ENCODE peak calls at places on chromosomes 5 and 9, in nine cellular contexts. M is NCI-H1092; Z is CD4-positive, alpha-beta T cell; B is ACHN; Q is cardiac fibroblast; P is posterior vena cava; V is BJ; J is M059J; K is IMR-90. D is an unnamed sample.

GRCh38 chr9:33209394-33209793 is 30.6 kb upstream of the SPINK4 start:
- DNase-seq in Z (no peak), B (no peak), Q (no peak), J (no peak), M (no peak), K (no peak), V (no peak), P (no peak), D (no peak)

GRCh38 chr5:175282611-175283225 is 161.3 kb downstream of the DRD1 start:
- DNase-seq in K (no peak), M (no peak), J (peak; percentile 55), Q (no peak), B (no peak), P (no peak), Z (no peak), V (no peak), D (no peak)

GRCh38 chr9:88791105-88791805 is 200.0 kb upstream of the S1PR3 start:
- DNase-seq in M (no peak), Z (no peak), P (no peak), V (peak; percentile 89), J (peak; percentile 38), Q (peak; percentile 92), B (no peak), K (peak; percentile 92), D (no peak)

GRCh38 chr5:106680330-106680729 is 990.4 kb downstream of the EFNA5 start:
- DNase-seq in P (no peak), Z (no peak), B (no peak), K (no peak), J (peak; percentile 14), V (no peak), Q (peak; percentile 7), M (no peak), D (no peak)

GRCh38 chr9:104009853-104010252 is 84.3 kb upstream of the SMC2 start:
- DNase-seq in Q (peak; percentile 44), V (no peak), Z (no peak), K (no peak), M (peak; percentile 5), B (no peak), J (peak; percentile 60), P (no peak), D (no peak)

GRCh38 chr9:35728041-35728971 is 3.7 kb downstream of the TLN1 start:
- DNase-seq in Z (peak; percentile 19), V (peak; percentile 65), K (peak; percentile 90), J (peak; percentile 93), B (peak; percentile 83), M (no peak), P (peak; percentile 93), Q (peak; percentile 94), D (no peak)

GRCh38 chr5:171838066-171838465 is 52.4 kb downstream of the SMIM23 start:
- DNase-seq in B (no peak), Q (no peak), Z (no peak), P (no peak), M (no peak), J (no peak), K (no peak), V (no peak), D (no peak)

GRCh38 chr9:114606597-114607207 is 4.4 kb upstream of the TMEM268 start:
- DNase-seq in J (peak; percentile 72), V (no peak), M (no peak), P (peak; percentile 76), Q (peak; percentile 84), B (no peak), K (peak; percentile 78), Z (no peak), D (no peak)

GRCh38 chr5:73417307-73418035 is 31.1 kb downstream of the FOXD1 start:
- DNase-seq in M (peak; percentile 36), Z (no peak), K (peak; percentile 75), Q (no peak), J (peak; percentile 76), B (no peak), V (no peak), P (no peak), D (no peak)

GRCh38 chr9:126151671-126152050 is 175.0 kb upstream of the MVB12B start:
- DNase-seq in Z (no peak), B (no peak), V (no peak), J (peak; percentile 31), M (peak; percentile 40), Q (peak; percentile 16), K (no peak), P (peak; percentile 46), D (no peak)

GRCh38 chr5:131198625-131199024 is 27.9 kb downstream of the LYRM7 start:
- DNase-seq in V (no peak), M (no peak), J (peak; percentile 58), B (no peak), P (no peak), K (peak; percentile 78), Z (no peak), Q (peak; percentile 31), D (no peak)

GRCh38 chr5:105448251-105448650 is 1885.7 kb upstream of the NUDT12 start:
- DNase-seq in J (no peak), V (no peak), Z (no peak), B (no peak), P (no peak), Q (no peak), M (no peak), K (no peak), D (no peak)

GRCh38 chr5:78647411-78647818 is 1.2 kb downstream of the LHFPL2 start:
- DNase-seq in B (peak; percentile 22), J (peak; percentile 50), P (peak; percentile 83), M (no peak), Q (peak; percentile 60), Z (no peak), V (no peak), K (peak; percentile 47), D (no peak)

D was measured in activated T-cell treated with anti-CD3 and anti-CD28 coated beads, Interleukin-2, amount 50 U/mL, for 1 hour.